ENCODE peak calls at places on chromosomes 3 and 15, in nine cellular contexts. A is foreskin fibroblast, G is WTC11, J is transverse colon, I is brain microvascular endothelial cell, U is AG10803, E is lower lobe of right lung, K is RWPE1, B is IMR-90. T is an unnamed sample.
A peak's percentile ranks its signal among the peaks of the same experiment; 100 is the strongest.

GRCh38 chr3:101695779-101696372 is 9.4 kb upstream of the RPL24 start:
- DNase-seq in U (peak; percentile 55), I (peak; percentile 70), B (peak; percentile 53), K (no peak), A (no peak), J (no peak), G (no peak), E (no peak), T (no peak)

GRCh38 chr15:70708839-70709238 is 54.5 kb downstream of the UACA start:
- DNase-seq in A (no peak), U (no peak), K (no peak), J (no peak), E (no peak), G (no peak), B (no peak), I (no peak), T (no peak)

GRCh38 chr15:74306801-74307217 is 60.6 kb downstream of the CYP11A1 start:
- DNase-seq in E (no peak), U (no peak), G (no peak), K (no peak), B (no peak), J (no peak), A (no peak), I (no peak), T (no peak)

GRCh38 chr3:113754486-113755159 is 7.8 kb downstream of the ATP6V1A start:
- DNase-seq in G (no peak), U (no peak), E (no peak), I (no peak), B (no peak), J (no peak), K (no peak), A (no peak), T (no peak)

GRCh38 chr3:168024537-168024941 is 71.2 kb downstream of the GOLIM4 start:
- DNase-seq in E (no peak), B (peak; percentile 96), G (no peak), A (peak; percentile 95), I (peak; percentile 71), K (no peak), U (peak; percentile 86), J (no peak), T (no peak)

GRCh38 chr3:61796088-61796680 is 234.8 kb downstream of the PTPRG start:
- DNase-seq in K (no peak), I (no peak), B (no peak), J (no peak), U (no peak), E (no peak), G (no peak), A (no peak), T (no peak)

GRCh38 chr15:87793736-87794135 is 462.8 kb downstream of the NTRK3 start:
- DNase-seq in K (no peak), U (no peak), A (no peak), I (no peak), J (no peak), B (peak; percentile 37), E (no peak), G (no peak), T (no peak)

GRCh38 chr3:76699846-76700245 is 340.1 kb upstream of the ROBO2 start:
- DNase-seq in A (no peak), I (no peak), K (no peak), G (no peak), U (no peak), B (no peak), E (no peak), J (no peak), T (no peak)

GRCh38 chr15:62404194-62404985 is 239.3 kb upstream of the C2CD4B start:
- DNase-seq in B (no peak), E (no peak), I (no peak), U (no peak), G (no peak), A (no peak), K (no peak), J (no peak), T (no peak)

GRCh38 chr3:103847081-103848062 is 1412.6 kb downstream of the ZPLD1 start:
- DNase-seq in J (no peak), I (no peak), K (no peak), A (no peak), G (no peak), U (no peak), B (no peak), E (no peak), T (no peak)

GRCh38 chr3:112038863-112039262 is 4.3 kb downstream of the TMPRSS7 start:
- DNase-seq in J (no peak), G (no peak), U (peak; percentile 26), B (peak; percentile 22), E (no peak), I (no peak), K (peak; percentile 52), A (no peak), T (no peak)

GRCh38 chr3:37811625-37812356 is 49.9 kb upstream of the CTDSPL start:
- DNase-seq in J (no peak), K (no peak), I (no peak), A (no peak), G (no peak), U (no peak), E (no peak), B (peak; percentile 51), T (no peak)

GRCh38 chr15:80701676-80702311 is 6.7 kb downstream of the ABHD17C start:
- DNase-seq in I (no peak), J (no peak), B (no peak), E (no peak), G (no peak), U (no peak), A (no peak), K (no peak), T (no peak)

GRCh38 chr15:36407647-36408046 is 171.8 kb upstream of the CDIN1 start:
- DNase-seq in U (peak; percentile 78), J (no peak), B (peak; percentile 63), E (no peak), I (peak; percentile 79), G (no peak), A (peak; percentile 64), K (peak; percentile 38), T (no peak)

GRCh38 chr3:133838296-133838789 is 32.7 kb downstream of the SRPRB start:
- DNase-seq in U (no peak), G (no peak), I (no peak), E (no peak), B (no peak), A (no peak), J (no peak), K (no peak), T (no peak)

GRCh38 chr3:117616213-117616612 is 906.6 kb downstream of the TUSC7 start:
- DNase-seq in I (no peak), J (no peak), U (peak; percentile 6), B (no peak), E (no peak), G (no peak), K (no peak), A (no peak), T (no peak)

GRCh38 chr3:95319921-95320494 is 1257.1 kb downstream of the NSUN3 start:
- DNase-seq in B (no peak), J (no peak), E (no peak), A (no peak), I (peak; percentile 19), U (no peak), K (no peak), G (no peak), T (no peak)

DNA sequence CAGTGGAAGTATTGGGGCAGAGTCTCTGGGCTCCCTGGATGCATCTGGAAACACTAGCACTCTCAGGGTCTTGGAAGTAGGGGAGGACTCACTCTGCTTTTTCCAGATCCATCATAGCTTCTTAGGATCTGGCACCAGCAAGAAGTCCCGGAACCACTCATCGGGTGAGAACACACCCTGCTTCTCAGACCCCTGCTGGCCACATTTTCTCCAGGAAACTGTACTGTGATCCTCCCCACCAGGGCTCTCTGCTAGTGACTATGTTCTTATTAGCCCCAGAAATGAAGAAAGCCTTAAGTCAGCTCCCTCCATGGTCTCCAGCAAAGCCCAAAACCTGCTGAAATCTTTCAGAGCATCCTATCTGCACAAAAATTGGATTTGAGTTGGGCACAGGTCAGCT is 197.3 kb upstream of the GADL1 start:
- DNase-seq in E (no peak), B (no peak), I (no peak), A (no peak), J (no peak), G (no peak), U (no peak), K (no peak), T (no peak)
- TF ChIP-seq CTCF in E (no peak), B (no peak), I (no peak), A (no peak), J (no peak), G (no peak), U (no peak), K (no peak), T (no peak)

GRCh38 chr3:176490357-176490756 is 706.9 kb downstream of the TBL1XR1 start:
- DNase-seq in U (no peak), K (no peak), G (no peak), E (no peak), I (no peak), B (no peak), J (no peak), A (no peak), T (no peak)
- TF ChIP-seq CTCF in U (no peak), K (no peak), G (no peak), E (no peak), I (no peak), B (no peak), J (no peak), A (no peak), T (no peak)

DNA sequence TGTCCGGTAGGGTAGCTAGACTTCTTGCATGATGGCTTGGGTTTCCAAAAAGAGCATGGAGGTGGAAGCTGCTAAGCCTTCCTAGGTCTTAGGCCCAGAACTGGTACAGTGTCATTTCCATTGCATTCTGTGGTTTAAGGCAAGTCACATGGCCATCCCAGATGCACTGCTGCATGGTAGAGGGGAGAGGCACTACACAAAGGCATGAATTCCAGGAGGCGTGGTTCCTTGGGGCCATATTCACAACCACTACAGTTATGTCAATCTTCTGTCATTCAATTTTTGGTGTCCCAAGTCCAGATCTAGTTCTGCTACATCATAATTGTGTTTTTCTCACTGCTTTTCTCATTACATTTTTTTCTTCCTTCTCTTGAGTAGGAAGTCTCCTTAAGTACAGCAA is 122.1 kb upstream of the CHRM5 start:
- DNase-seq in J (no peak), A (no peak), I (no peak), K (no peak), B (no peak), U (no peak), G (no peak), E (no peak), T (no peak)
- TF ChIP-seq CTCF in J (no peak), A (no peak), I (no peak), K (no peak), B (no peak), U (no peak), G (no peak), E (no peak), T (no peak)

DNA sequence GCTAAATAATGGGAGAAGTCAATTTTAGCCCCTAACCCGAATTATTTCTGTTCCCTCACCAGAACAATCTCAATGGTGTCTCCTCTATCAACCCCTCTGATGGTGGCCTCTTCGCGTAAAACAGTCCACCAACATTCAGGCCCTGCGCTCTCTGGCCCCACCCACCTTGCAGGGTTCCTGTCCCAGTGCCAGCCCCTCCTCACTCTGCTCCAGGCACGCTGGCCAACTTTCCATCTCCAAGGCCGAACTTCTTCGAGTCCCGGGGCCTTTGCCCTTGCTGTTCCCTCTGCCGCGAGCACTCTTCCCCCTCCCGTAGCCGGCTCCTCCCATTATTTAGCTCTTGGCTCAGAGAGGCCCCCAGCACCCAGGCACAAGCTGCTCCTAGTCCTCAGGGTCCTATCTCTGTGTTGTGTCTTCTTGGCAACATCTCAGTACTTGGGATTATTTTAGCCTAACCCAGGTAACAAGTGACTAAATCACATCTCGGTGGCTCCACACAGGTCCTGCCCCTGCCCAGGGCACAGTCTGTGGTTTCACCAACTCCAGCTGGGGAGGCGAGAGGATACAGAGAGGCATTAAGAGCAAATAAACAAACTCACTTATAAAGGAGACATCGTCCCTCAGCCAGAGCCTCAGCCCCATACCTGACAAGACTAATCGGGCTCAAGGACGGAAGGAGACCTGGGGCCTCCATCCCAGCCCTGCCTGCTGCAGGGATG is 19.6 kb upstream of the IQSEC1 start:
- DNase-seq in E (no peak), G (no peak), K (no peak), B (no peak), A (no peak), I (no peak), J (no peak), U (no peak), T (no peak)
- TF ChIP-seq CTCF in E (no peak), G (no peak), K (no peak), B (no peak), A (no peak), I (no peak), J (no peak), U (no peak), T (no peak)

T was measured in natural killer cell.